ENCODE peak calls at places on chromosomes 5 and 9, in seven cellular contexts. One of them, this sample, is unnamed.

GRCh38 chr5:53027913-53028312 is 38.8 kb downstream of the ITGA2 start:
- DNase-seq in A549: peak; percentile 39
- DNase-seq in IMR-90: peak; percentile 82
- DNase-seq in GM12878: no peak
- DNase-seq in K562: no peak
- DNase-seq in WTC11: no peak
- DNase-seq in SK-N-SH: no peak
- DNase-seq in this sample: no peak

GRCh38 chr5:17302138-17302537 is 84.7 kb downstream of the BASP1 start:
- DNase-seq in A549: peak; percentile 49
- DNase-seq in IMR-90: no peak
- DNase-seq in GM12878: no peak
- DNase-seq in K562: no peak
- DNase-seq in WTC11: no peak
- DNase-seq in SK-N-SH: no peak
- DNase-seq in this sample: no peak

GRCh38 chr9:75036793-75037192 is 8.7 kb upstream of the CARNMT1 start:
- DNase-seq in A549: no peak
- DNase-seq in IMR-90: no peak
- DNase-seq in GM12878: no peak
- DNase-seq in K562: no peak
- DNase-seq in WTC11: no peak
- DNase-seq in SK-N-SH: no peak
- DNase-seq in this sample: no peak

GRCh38 chr5:110054240-110054639 is 364.5 kb downstream of the MAN2A1 start:
- DNase-seq in A549: peak; percentile 3
- DNase-seq in IMR-90: peak; percentile 21
- DNase-seq in GM12878: peak; percentile 12
- DNase-seq in K562: peak; percentile 19
- DNase-seq in WTC11: no peak
- DNase-seq in SK-N-SH: peak; percentile 10
- DNase-seq in this sample: peak; percentile 9

GRCh38 chr5:111737716-111738115 is 19.3 kb downstream of the NREP start:
- DNase-seq in A549: no peak
- DNase-seq in IMR-90: peak; percentile 82
- DNase-seq in GM12878: no peak
- DNase-seq in K562: no peak
- DNase-seq in WTC11: no peak
- DNase-seq in SK-N-SH: no peak
- DNase-seq in this sample: no peak

GRCh38 chr9:80605129-80605528 is 1033.4 kb downstream of the TLE4 start:
- DNase-seq in A549: peak; percentile 35
- DNase-seq in IMR-90: peak; percentile 66
- DNase-seq in GM12878: no peak
- DNase-seq in K562: no peak
- DNase-seq in WTC11: no peak
- DNase-seq in SK-N-SH: peak; percentile 4
- DNase-seq in this sample: peak; percentile 16

GRCh38 chr9:82599550-82599949 is 463.4 kb downstream of the RASEF start:
- DNase-seq in A549: no peak
- DNase-seq in IMR-90: no peak
- DNase-seq in GM12878: no peak
- DNase-seq in K562: no peak
- DNase-seq in WTC11: no peak
- DNase-seq in SK-N-SH: no peak
- DNase-seq in this sample: no peak

GRCh38 chr5:997001-997474 is 11.6 kb upstream of the NKD2 start:
- DNase-seq in A549: peak; percentile 46
- DNase-seq in IMR-90: no peak
- DNase-seq in GM12878: no peak
- DNase-seq in K562: peak; percentile 53
- DNase-seq in WTC11: peak; percentile 13
- DNase-seq in SK-N-SH: no peak
- DNase-seq in this sample: peak; percentile 35

GRCh38 chr5:172773481-172774469 is 2.8 kb upstream of the DUSP1 start:
- DNase-seq in A549: no peak
- DNase-seq in IMR-90: peak; percentile 51
- DNase-seq in GM12878: no peak
- DNase-seq in K562: no peak
- DNase-seq in WTC11: no peak
- DNase-seq in SK-N-SH: no peak
- DNase-seq in this sample: no peak

GRCh38 chr9:86303316-86303975 is 21.1 kb upstream of the ISCA1 start:
- DNase-seq in A549: no peak
- DNase-seq in IMR-90: peak; percentile 53
- DNase-seq in GM12878: no peak
- DNase-seq in K562: peak; percentile 7
- DNase-seq in WTC11: no peak
- DNase-seq in SK-N-SH: no peak
- DNase-seq in this sample: no peak

GRCh38 chr9:133242991-133243390 is 32.0 kb downstream of the ABO start:
- DNase-seq in A549: no peak
- DNase-seq in IMR-90: no peak
- DNase-seq in GM12878: no peak
- DNase-seq in K562: no peak
- DNase-seq in WTC11: no peak
- DNase-seq in SK-N-SH: no peak
- DNase-seq in this sample: no peak

GRCh38 chr5:174606646-174607045 is 117.7 kb upstream of the MSX2 start:
- DNase-seq in A549: no peak
- DNase-seq in IMR-90: no peak
- DNase-seq in GM12878: no peak
- DNase-seq in K562: no peak
- DNase-seq in WTC11: no peak
- DNase-seq in SK-N-SH: no peak
- DNase-seq in this sample: no peak

GRCh38 chr5:148882332-148882731 is 55.9 kb downstream of the ADRB2 start:
- DNase-seq in A549: no peak
- DNase-seq in IMR-90: no peak
- DNase-seq in GM12878: no peak
- DNase-seq in K562: no peak
- DNase-seq in WTC11: no peak
- DNase-seq in SK-N-SH: no peak
- DNase-seq in this sample: no peak

GRCh38 chr5:168879929-168880328 is 300.8 kb upstream of the PANK3 start:
- DNase-seq in A549: peak; percentile 23
- DNase-seq in IMR-90: no peak
- DNase-seq in GM12878: peak; percentile 83
- DNase-seq in K562: no peak
- DNase-seq in WTC11: no peak
- DNase-seq in SK-N-SH: no peak
- DNase-seq in this sample: no peak

GRCh38 chr9:121324755-121325154 is 45.3 kb downstream of the STOM start:
- DNase-seq in A549: no peak
- DNase-seq in IMR-90: no peak
- DNase-seq in GM12878: no peak
- DNase-seq in K562: no peak
- DNase-seq in WTC11: no peak
- DNase-seq in SK-N-SH: no peak
- DNase-seq in this sample: no peak
- TF ChIP-seq USF2 in A549: no peak
- TF ChIP-seq USF2 in IMR-90: no peak
- TF ChIP-seq USF2 in GM12878: no peak
- TF ChIP-seq USF2 in K562: no peak
- TF ChIP-seq USF2 in WTC11: no peak
- TF ChIP-seq USF2 in SK-N-SH: no peak
- TF ChIP-seq USF2 in this sample: no peak

DNA sequence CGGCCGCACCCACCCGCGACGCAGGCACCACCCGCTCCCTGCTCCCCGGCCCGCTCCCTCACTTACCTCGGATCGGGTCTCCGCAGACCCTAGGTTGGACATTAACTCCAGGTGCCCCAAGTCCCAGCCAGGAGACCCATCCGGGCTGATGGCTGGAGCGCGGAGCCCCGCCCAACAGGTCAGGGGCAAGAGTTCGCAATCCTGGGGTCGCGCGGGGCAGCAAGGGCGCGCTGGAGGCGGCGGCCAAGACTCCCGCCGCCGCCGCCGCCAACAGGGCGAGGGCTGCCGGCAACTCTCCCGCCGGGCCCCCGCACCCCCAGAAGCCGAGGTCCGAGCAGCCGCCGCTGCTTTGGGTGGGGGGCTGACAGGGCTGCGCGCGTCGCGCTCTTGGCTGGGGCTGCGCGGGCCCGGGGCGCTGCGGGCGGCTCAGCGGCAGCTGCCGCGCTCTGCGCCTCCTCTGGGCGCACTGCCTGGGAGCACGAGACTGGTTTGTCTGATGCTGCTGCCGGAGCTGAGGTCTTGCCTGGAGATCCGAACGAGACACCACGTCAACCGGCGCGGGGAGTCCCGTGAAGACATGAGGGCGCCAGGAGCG is 303 bp downstream of the GDNF start:
- DNase-seq in A549: peak; percentile 33
- DNase-seq in IMR-90: peak; percentile 73
- DNase-seq in GM12878: no peak
- DNase-seq in K562: no peak
- DNase-seq in WTC11: peak; percentile 51
- DNase-seq in SK-N-SH: peak; percentile 70
- DNase-seq in this sample: peak; percentile 35
- TF ChIP-seq USF2 in A549: no peak
- TF ChIP-seq USF2 in IMR-90: no peak
- TF ChIP-seq USF2 in GM12878: no peak
- TF ChIP-seq USF2 in K562: no peak
- TF ChIP-seq USF2 in WTC11: no peak
- TF ChIP-seq USF2 in SK-N-SH: no peak
- TF ChIP-seq USF2 in this sample: no peak

GRCh38 chr5:116242363-116242762 is 157.5 kb downstream of the COMMD10 start:
- DNase-seq in A549: no peak
- DNase-seq in IMR-90: peak; percentile 10
- DNase-seq in GM12878: no peak
- DNase-seq in K562: no peak
- DNase-seq in WTC11: no peak
- DNase-seq in SK-N-SH: no peak
- DNase-seq in this sample: no peak
- TF ChIP-seq USF2 in A549: no peak
- TF ChIP-seq USF2 in IMR-90: no peak
- TF ChIP-seq USF2 in GM12878: no peak
- TF ChIP-seq USF2 in K562: no peak
- TF ChIP-seq USF2 in WTC11: no peak
- TF ChIP-seq USF2 in SK-N-SH: no peak
- TF ChIP-seq USF2 in this sample: no peak

GRCh38 chr9:127263664-127264063 is 910 bp upstream of the GARNL3 start:
- DNase-seq in A549: no peak
- DNase-seq in IMR-90: peak; percentile 5
- DNase-seq in GM12878: no peak
- DNase-seq in K562: no peak
- DNase-seq in WTC11: no peak
- DNase-seq in SK-N-SH: peak; percentile 36
- DNase-seq in this sample: no peak
- TF ChIP-seq USF2 in A549: no peak
- TF ChIP-seq USF2 in IMR-90: no peak
- TF ChIP-seq USF2 in GM12878: no peak
- TF ChIP-seq USF2 in K562: no peak
- TF ChIP-seq USF2 in WTC11: no peak
- TF ChIP-seq USF2 in SK-N-SH: no peak
- TF ChIP-seq USF2 in this sample: no peak

GRCh38 chr5:36691241-36691640 is 84.8 kb downstream of the SLC1A3 start:
- DNase-seq in A549: no peak
- DNase-seq in IMR-90: no peak
- DNase-seq in GM12878: no peak
- DNase-seq in K562: no peak
- DNase-seq in WTC11: no peak
- DNase-seq in SK-N-SH: no peak
- DNase-seq in this sample: no peak
- TF ChIP-seq USF2 in A549: no peak
- TF ChIP-seq USF2 in IMR-90: no peak
- TF ChIP-seq USF2 in GM12878: no peak
- TF ChIP-seq USF2 in K562: no peak
- TF ChIP-seq USF2 in WTC11: no peak
- TF ChIP-seq USF2 in SK-N-SH: no peak
- TF ChIP-seq USF2 in this sample: no peak

This sample was measured in HepG2.